ENCODE peak calls at places on chromosome 21, in seven cellular contexts. Q is IMR-90, N is K562, L is HCT116, D is GM12878, G is H1, Y is HepG2. A is an unnamed sample.

GRCh38 chr21:33268736-33269441 is 2.7 kb downstream of the IL10RB start:
- DNase-seq in Q (no peak), N (no peak), L (peak; percentile 90), D (peak; percentile 96), G (no peak), Y (peak; percentile 29), A (no peak)

GRCh38 chr21:20882462-20883415 is 115.5 kb upstream of the NCAM2 start:
- DNase-seq in Q (peak; percentile 0), N (peak; percentile 23), L (peak; percentile 8), D (no peak), G (peak; percentile 65), Y (no peak), A (peak; percentile 16)

GRCh38 chr21:17539743-17540341 is 27.0 kb downstream of the CXADR start:
- DNase-seq in Q (no peak), N (no peak), L (no peak), D (no peak), G (no peak), Y (no peak), A (no peak)

GRCh38 chr21:36065497-36066036 is 4.3 kb upstream of the CBR1 start:
- DNase-seq in Q (peak; percentile 65), N (no peak), L (no peak), D (no peak), G (no peak), Y (peak; percentile 72), A (peak; percentile 78)

GRCh38 chr21:33308586-33309490 is 15.9 kb upstream of the IFNAR1 start:
- DNase-seq in Q (peak; percentile 55), N (no peak), L (no peak), D (peak; percentile 98), G (peak; percentile 33), Y (no peak), A (no peak)

GRCh38 chr21:29164330-29164942 is 34.0 kb downstream of the MAP3K7CL start:
- DNase-seq in Q (peak; percentile 91), N (no peak), L (peak; percentile 69), D (no peak), G (no peak), Y (peak; percentile 63), A (peak; percentile 74)

GRCh38 chr21:36923270-36923669 is 43.2 kb downstream of the HLCS start:
- DNase-seq in Q (no peak), N (no peak), L (no peak), D (no peak), G (no peak), Y (no peak), A (no peak)

GRCh38 chr21:29192999-29193563 is 62.6 kb downstream of the MAP3K7CL start:
- DNase-seq in Q (no peak), N (no peak), L (no peak), D (no peak), G (no peak), Y (no peak), A (no peak)

GRCh38 chr21:27425574-27425973 is 458.7 kb upstream of the ADAMTS5 start:
- DNase-seq in Q (peak; percentile 69), N (no peak), L (no peak), D (no peak), G (no peak), Y (no peak), A (no peak)

GRCh38 chr21:31885146-31885545 is 12.3 kb downstream of the HUNK start:
- DNase-seq in Q (no peak), N (no peak), L (no peak), D (no peak), G (no peak), Y (no peak), A (no peak)

GRCh38 chr21:16419188-16419874 is 689.5 kb downstream of the USP25 start:
- DNase-seq in Q (peak; percentile 57), N (no peak), L (no peak), D (no peak), G (no peak), Y (peak; percentile 12), A (peak; percentile 99)

GRCh38 chr21:8991088-8991907 is 1530.1 kb upstream of the TPTE start:
- DNase-seq in Q (no peak), N (peak; percentile 18), L (no peak), D (no peak), G (no peak), Y (peak; percentile 92), A (peak; percentile 9)

GRCh38 chr21:27425172-27425571 is 458.3 kb upstream of the ADAMTS5 start:
- DNase-seq in Q (no peak), N (no peak), L (no peak), D (no peak), G (no peak), Y (no peak), A (no peak)

GRCh38 chr21:34830386-34831140 is 161.8 kb downstream of the CLIC6 start:
- DNase-seq in Q (no peak), N (no peak), L (no peak), D (no peak), G (no peak), Y (no peak), A (no peak)
- H3K4me2 ChIP-seq in Q (no peak overlapping the region), N (no peak overlapping the region), L (no peak overlapping the region), D (no peak overlapping the region), G (no peak overlapping the region), Y (no peak overlapping the region), A (no peak overlapping the region)

GRCh38 chr21:45641480-45642035 is 2.0 kb upstream of the PCBP3 start:
- DNase-seq in Q (no peak), N (no peak), L (no peak), D (no peak), G (no peak), Y (no peak), A (no peak)

GRCh38 chr21:45643021-45643980 is at the start of gene PCBP3:
- DNase-seq in Q (peak; percentile 89), N (peak; percentile 99), L (peak; percentile 61), D (peak; percentile 66), G (peak; percentile 99), Y (no peak), A (peak; percentile 86)

GRCh38 chr21:45644041-45644906 is 749 bp downstream of the PCBP3 start:
- DNase-seq in Q (no peak), N (peak; percentile 56), L (no peak), D (no peak), G (no peak), Y (no peak), A (no peak)

GRCh38 chr21:45640888-45641479 is 2.5 kb upstream of the PCBP3 start:
- DNase-seq in Q (peak; percentile 18), N (no peak), L (no peak), D (peak; percentile 56), G (peak; percentile 70), Y (no peak), A (no peak)

DNA sequence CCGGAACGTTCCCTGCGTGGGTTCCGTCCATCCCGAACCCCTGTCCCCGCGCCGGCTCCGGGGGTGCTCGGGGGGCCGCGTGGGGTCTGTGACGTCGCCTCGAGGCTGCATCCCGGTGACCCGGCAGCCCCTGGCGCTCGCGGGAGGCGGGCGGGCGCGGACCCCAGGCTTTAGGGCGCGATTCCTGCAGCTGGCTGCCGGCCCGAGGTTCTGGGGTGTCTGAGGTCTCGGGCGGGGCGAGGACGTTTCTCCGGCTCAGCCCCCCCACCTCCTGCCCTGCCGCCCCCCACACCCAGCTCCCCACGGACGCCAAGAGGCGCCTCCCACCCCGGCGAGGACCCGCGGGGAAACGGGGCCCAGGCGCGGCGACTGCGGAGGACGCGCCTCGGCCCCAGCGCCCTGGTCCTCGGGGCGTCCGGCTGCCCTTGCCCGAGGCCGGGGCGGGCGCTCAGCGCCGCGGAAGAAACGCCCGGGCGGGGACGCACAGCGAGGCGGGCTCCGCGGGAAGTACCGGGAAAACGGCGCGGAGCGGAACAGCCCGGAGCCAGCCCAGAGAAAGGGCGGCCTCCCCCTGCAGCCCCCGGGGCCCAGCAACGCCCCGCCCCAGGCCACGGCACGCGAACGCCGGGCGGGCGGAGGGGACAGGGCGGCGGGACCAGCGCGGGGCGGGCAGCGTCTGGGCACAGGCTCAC is 1.3 kb upstream of the PCBP3 start:
- DNase-seq in Q (no peak), N (no peak), L (no peak), D (no peak), G (no peak), Y (no peak), A (no peak)
- H2AFZ ChIP-seq in Q (peak overlapping the region; percentile 83), N (no peak overlapping the region), L (no peak overlapping the region), D (no peak overlapping the region), G (no peak overlapping the region), Y (no peak overlapping the region), A (peak overlapping the region; percentile 24)

GRCh38 chr21:35046880-35047229 is 2.2 kb downstream of the RUNX1 start:
- DNase-seq in Q (no peak), N (no peak), L (no peak), D (no peak), G (no peak), Y (peak; percentile 5), A (no peak)

GRCh38 chr21:35050348-35051286 is 1.5 kb upstream of the RUNX1 start:
- DNase-seq in Q (peak; percentile 70), N (peak; percentile 37), L (no peak), D (no peak), G (no peak), Y (no peak), A (no peak)

GRCh38 chr21:35048183-35048601 is 910 bp downstream of the RUNX1 start:
- DNase-seq in Q (no peak), N (no peak), L (no peak), D (no peak), G (no peak), Y (no peak), A (no peak)

GRCh38 chr21:35051287-35051818 is 2.3 kb upstream of the RUNX1 start:
- DNase-seq in Q (peak; percentile 80), N (peak; percentile 85), L (peak; percentile 80), D (no peak), G (peak; percentile 79), Y (peak; percentile 82), A (peak; percentile 72)

DNA sequence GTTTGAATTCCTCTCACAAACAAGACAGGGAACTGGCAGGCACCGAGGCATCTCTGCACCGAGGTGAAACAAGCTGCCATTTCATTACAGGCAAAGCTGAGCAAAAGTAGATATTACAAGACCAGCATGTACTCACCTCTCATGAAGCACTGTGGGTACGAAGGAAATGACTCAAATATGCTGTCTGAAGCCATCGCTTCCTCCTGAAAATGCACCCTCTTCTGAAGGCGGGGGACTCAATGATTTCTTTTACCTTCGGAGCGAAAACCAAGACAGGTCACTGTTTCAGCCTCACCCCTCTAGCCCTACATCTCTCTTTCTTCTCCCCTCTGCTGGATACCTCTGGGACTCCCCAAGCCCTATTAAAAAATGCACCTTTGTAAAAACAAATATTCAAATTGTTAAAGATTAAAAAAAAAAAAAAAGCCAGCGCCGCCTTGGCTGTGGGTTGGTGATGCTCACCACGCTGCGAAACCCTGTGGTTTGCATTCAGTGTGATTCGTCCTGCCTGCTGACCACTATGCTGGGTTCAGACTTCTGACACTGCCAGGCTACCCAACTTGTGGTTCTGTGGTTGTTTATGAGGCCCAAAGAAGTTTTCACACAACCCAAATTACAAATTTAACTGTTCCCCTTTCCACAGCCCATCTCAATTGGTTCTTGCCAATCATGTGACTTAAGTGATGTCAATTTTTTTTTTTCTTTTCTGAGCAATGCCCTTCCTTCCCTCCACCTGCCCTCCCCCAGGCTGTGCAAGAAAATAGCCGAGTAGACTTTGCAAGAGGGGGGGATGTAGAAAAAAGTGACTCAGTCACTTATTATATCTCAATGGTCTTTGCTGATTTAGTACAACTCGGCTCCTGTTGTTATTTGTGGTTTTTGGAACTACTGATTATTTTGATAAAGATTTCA is at the start of gene RUNX1:
- DNase-seq in Q (peak; percentile 56), N (no peak), L (no peak), D (peak; percentile 92), G (no peak), Y (no peak), A (peak; percentile 37)
- TF ChIP-seq POLR2A in Q (no peak), N (no peak), L (no peak), D (peak; percentile 54), G (no peak), Y (no peak), A (no peak)

DNA sequence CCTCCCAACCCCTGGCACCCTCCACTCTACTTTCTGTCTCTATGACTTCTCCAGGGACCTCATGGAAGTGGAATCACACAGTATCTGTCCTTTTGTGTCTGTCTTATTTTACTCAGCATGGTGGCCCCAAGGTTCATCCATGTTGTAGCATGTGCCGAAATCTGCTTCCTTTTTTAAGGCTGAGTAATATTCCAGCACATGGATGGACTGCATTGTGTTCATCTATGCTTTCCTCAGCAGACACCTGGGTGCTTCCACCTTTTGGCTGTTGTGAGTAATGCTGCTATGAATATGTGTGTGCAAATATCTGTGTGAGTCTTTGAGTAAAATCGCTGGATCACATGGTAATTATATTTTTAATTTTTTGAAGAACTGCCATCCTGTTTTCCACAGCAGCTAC is 1.6 kb upstream of the PFKL start:
- DNase-seq in Q (peak; percentile 7), N (no peak), L (no peak), D (no peak), G (no peak), Y (peak; percentile 20), A (no peak)
- H3K4me2 ChIP-seq in Q (peak overlapping the region; percentile 9), N (no peak overlapping the region), L (peak overlapping the region; percentile 66), D (peak overlapping the region; percentile 66), G (no peak overlapping the region), Y (peak overlapping the region; percentile 52), A (no peak overlapping the region)

A was measured in endothelial cell of umbilical vein.